ENCODE peak calls at places on chromosomes 4 and X, in six cellular contexts. C, E, T, L, F and K are unnamed samples.
A peak's percentile ranks its signal among the peaks of the same experiment; 100 is the strongest.

GRCh38 chr4:95087657-95088455 is 330.1 kb downstream of the BMPR1B start:
- DNase-seq in L (no peak), T (peak; percentile 31), F (no peak), C (peak; percentile 79), E (no peak), K (no peak)

GRCh38 chrX:120365320-120365719 is 3.4 kb downstream of the ATP1B4 start:
- DNase-seq in L (peak; percentile 54), F (peak; percentile 20), C (peak; percentile 6), E (no peak), T (peak; percentile 17), K (no peak)

GRCh38 chr4:73055241-73055897 is 14.1 kb downstream of the COX18 start:
- DNase-seq in E (no peak), C (no peak), L (no peak), T (no peak), F (no peak), K (no peak)

GRCh38 chrX:30957753-30958152 is 68.7 kb upstream of the TAB3 start:
- DNase-seq in C (peak; percentile 11), F (no peak), T (peak; percentile 46), E (no peak), L (no peak), K (no peak)

GRCh38 chr4:140666889-140667614 is 89.1 kb downstream of the TBC1D9 start:
- DNase-seq in L (no peak), F (no peak), E (no peak), C (no peak), T (no peak), K (no peak)

GRCh38 chr4:95548738-95549245 is at the start of gene UNC5C:
- DNase-seq in F (peak; percentile 84), C (peak; percentile 88), T (peak; percentile 90), L (no peak), E (peak; percentile 75), K (no peak)

GRCh38 chr4:145937021-145937861 is 1.4 kb downstream of the ZNF827 start:
- DNase-seq in T (peak; percentile 79), L (peak; percentile 59), E (peak; percentile 79), F (peak; percentile 57), C (peak; percentile 53), K (no peak)

GRCh38 chrX:144293229-144293628 is 409.4 kb downstream of the UBE2NL start:
- DNase-seq in E (no peak), F (no peak), L (no peak), C (no peak), T (no peak), K (no peak)

GRCh38 chr4:96912731-96913130 is 1072.8 kb downstream of the PDHA2 start:
- DNase-seq in F (no peak), E (no peak), T (no peak), L (no peak), C (no peak), K (no peak)

GRCh38 chr4:21181716-21182115 is 481.5 kb downstream of the PACRGL start:
- DNase-seq in E (no peak), L (no peak), C (peak; percentile 38), T (no peak), F (no peak), K (no peak)

GRCh38 chr4:100367451-100367850 is 150.4 kb downstream of the EMCN start:
- DNase-seq in E (no peak), L (no peak), T (no peak), C (no peak), F (no peak), K (no peak)

GRCh38 chr4:54548098-54548620 is 109.6 kb upstream of the KIT start:
- DNase-seq in F (no peak), C (no peak), T (no peak), E (no peak), L (no peak), K (no peak)